ENCODE peak calls at places on chromosomes 5 and 9, in four cellular contexts. Y is PC-3, S is hepatocyte, Z is K562. V is an unnamed sample.

GRCh38 chr5:95727764-95728191 is 3.4 kb upstream of the RHOBTB3 start:
- DNase-seq in Y (peak; percentile 55), S (peak; percentile 44), Z (peak; percentile 61), V (peak; percentile 83)

GRCh38 chr5:147530801-147531389 is 21.0 kb upstream of the DPYSL3 start:
- DNase-seq in Y (peak; percentile 78), S (no peak), Z (no peak), V (peak; percentile 91)

GRCh38 chr5:74402553-74402952 is 238.0 kb downstream of the ENC1 start:
- DNase-seq in Y (no peak), S (no peak), Z (no peak), V (no peak)

GRCh38 chr9:6926436-6926835 is 168.7 kb downstream of the KDM4C start:
- DNase-seq in Y (no peak), S (no peak), Z (no peak), V (no peak)

GRCh38 chr9:100084145-100084478 is 14.7 kb downstream of the ERP44 start:
- DNase-seq in Y (no peak), S (no peak), Z (peak; percentile 50), V (no peak)

GRCh38 chr5:107294151-107294550 is 376.6 kb downstream of the EFNA5 start:
- DNase-seq in Y (no peak), S (no peak), Z (no peak), V (no peak)

GRCh38 chr9:107340920-107341632 is 58.0 kb downstream of the RAD23B start:
- DNase-seq in Y (peak; percentile 68), S (peak; percentile 84), Z (peak; percentile 82), V (peak; percentile 36)

GRCh38 chr9:137083418-137084004 is 3.3 kb upstream of the MAN1B1 start:
- DNase-seq in Y (peak; percentile 92), S (peak; percentile 85), Z (peak; percentile 80), V (peak; percentile 95)

GRCh38 chr5:77849308-77849900 is 73.3 kb upstream of the TBCA start:
- DNase-seq in Y (no peak), S (no peak), Z (no peak), V (no peak)

GRCh38 chr5:76831108-76831447 is 12.2 kb downstream of the F2RL1 start:
- DNase-seq in Y (peak; percentile 30), S (no peak), Z (no peak), V (peak; percentile 96)

GRCh38 chr5:102583663-102584062 is 84.9 kb upstream of the SLCO6A1 start:
- DNase-seq in Y (peak; percentile 74), S (peak; percentile 21), Z (peak; percentile 2), V (peak; percentile 47)

GRCh38 chr9:77640741-77641580 is 7.2 kb downstream of the GNA14 start:
- DNase-seq in Y (no peak), S (no peak), Z (no peak), V (no peak)

GRCh38 chr9:86337469-86338107 is 16.6 kb downstream of the TUT7 start:
- DNase-seq in Y (no peak), S (no peak), Z (no peak), V (no peak)

GRCh38 chr5:2430606-2431005 is 320.9 kb downstream of the IRX2 start:
- DNase-seq in Y (no peak), S (no peak), Z (no peak), V (no peak)

GRCh38 chr5:126490167-126490937 is 67.1 kb downstream of the GRAMD2B start:
- DNase-seq in Y (no peak), S (no peak), Z (no peak), V (peak; percentile 29)

GRCh38 chr5:17359451-17359965 is 138.5 kb upstream of the TAF11L2 start:
- DNase-seq in Y (no peak), S (peak; percentile 65), Z (no peak), V (peak; percentile 95)

GRCh38 chr9:36843964-36844363 is 190.1 kb downstream of the PAX5 start:
- DNase-seq in Y (no peak), S (no peak), Z (no peak), V (no peak)

GRCh38 chr5:158375531-158375930 is 516.6 kb upstream of the CLINT1 start:
- DNase-seq in Y (no peak), S (no peak), Z (no peak), V (no peak)

GRCh38 chr9:105114956-105115728 is 129.3 kb upstream of the SLC44A1 start:
- DNase-seq in Y (peak; percentile 40), S (no peak), Z (peak; percentile 9), V (peak; percentile 50)

GRCh38 chr5:40052812-40053211 is 626.9 kb upstream of the PTGER4 start:
- DNase-seq in Y (peak; percentile 88), S (peak; percentile 56), Z (peak; percentile 21), V (no peak)

GRCh38 chr5:2038337-2039179 is 155.8 kb upstream of the IRX4 start:
- DNase-seq in Y (peak; percentile 49), S (peak; percentile 81), Z (peak; percentile 79), V (peak; percentile 52)

GRCh38 chr5:157182143-157182757 is 1.6 kb downstream of the ITK start:
- DNase-seq in Y (no peak), S (no peak), Z (no peak), V (no peak)

GRCh38 chr9:99127372-99128132 is 22.6 kb downstream of the TGFBR1 start:
- DNase-seq in Y (peak; percentile 71), S (no peak), Z (no peak), V (peak; percentile 27)

GRCh38 chr9:130239741-130240241 is 25.8 kb upstream of the HMCN2 start:
- DNase-seq in Y (no peak), S (no peak), Z (no peak), V (peak; percentile 26)
- H3K4me2 ChIP-seq in Y (no peak overlapping the region), S (no peak overlapping the region), Z (no peak overlapping the region), V (no peak overlapping the region)

DNA sequence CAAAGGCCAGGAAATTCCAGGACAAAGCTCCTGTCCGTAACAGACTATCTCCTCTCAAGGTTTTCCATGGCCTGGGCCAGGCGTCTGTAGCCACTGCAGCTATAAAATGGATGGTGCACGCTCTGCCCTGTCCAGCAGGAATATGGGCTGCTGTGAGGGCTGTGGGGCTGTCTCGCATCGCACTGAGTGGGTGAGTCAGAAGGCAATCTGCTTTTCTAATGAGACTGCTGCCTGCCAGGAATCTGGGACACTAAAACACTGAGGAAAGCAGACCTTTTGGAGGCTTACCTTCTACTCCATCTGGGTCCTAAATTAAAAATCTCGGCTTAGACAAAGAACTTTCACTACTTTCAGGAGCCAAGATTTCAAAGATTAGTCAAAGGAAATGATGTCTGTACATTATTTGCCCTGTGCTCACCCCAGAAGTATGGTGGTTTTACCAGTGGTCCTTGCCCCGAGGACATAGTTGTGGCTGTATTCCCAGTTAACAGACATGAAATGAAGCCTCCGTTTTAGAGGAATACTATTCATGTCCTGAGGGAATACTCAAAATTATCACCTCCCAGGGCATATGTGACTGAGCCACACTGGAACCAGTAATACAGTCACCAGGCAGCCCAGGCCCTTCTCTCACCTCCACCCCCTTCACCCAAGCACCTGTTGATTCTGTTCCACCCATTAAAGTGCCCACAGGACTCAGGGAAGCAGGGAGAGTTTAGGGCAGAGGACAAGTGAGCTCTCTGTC is 56.4 kb downstream of the PFDN1 start:
- DNase-seq in Y (peak; percentile 78), S (peak; percentile 69), Z (no peak), V (peak; percentile 57)
- H3K27ac ChIP-seq in Y (peak overlapping the region; percentile 90), S (peak overlapping the region; percentile 70), Z (no peak overlapping the region), V (peak overlapping the region; percentile 30)

GRCh38 chr5:43039115-43039467 is 1.0 kb downstream of the ANXA2R start:
- DNase-seq in Y (no peak), S (no peak), Z (no peak), V (no peak)
- TF ChIP-seq EZH2 in Y (no peak), S (no peak), Z (no peak), V (no peak)

DNA sequence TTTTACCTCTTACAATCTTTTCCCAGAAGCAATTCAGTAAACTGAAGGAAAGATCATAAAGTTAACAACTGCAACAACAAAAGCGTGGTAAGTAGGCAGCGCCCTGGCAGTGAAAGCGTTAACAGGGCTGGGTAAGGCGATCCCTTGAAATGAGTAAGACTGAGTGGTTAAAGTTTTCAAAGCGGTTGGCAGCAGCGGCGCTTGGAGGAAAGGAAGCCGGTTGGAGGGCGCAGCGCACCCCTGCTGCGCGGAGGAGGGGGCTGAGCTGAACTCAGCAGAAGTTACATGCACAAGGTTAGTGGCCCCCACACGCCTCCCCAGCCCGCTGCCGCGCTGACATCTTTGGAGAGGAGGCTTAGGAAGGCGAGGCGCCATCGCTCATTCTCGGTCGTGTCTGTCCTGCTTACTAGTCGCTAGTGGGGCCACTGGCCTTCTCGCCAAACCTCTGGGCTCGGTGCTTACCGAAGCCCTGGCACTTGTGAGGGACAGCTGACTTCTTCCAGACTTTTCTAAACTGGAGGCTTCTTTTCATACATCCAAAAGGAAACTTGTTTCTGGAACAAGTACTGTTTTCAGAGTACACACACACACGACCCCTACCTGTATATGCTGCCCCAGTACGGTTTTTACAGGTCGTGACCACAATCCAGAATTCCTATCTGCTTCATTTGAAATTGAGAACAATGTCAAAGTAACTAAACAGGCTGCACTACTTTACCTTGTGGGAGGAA is at the start of gene SH3RF2:
- DNase-seq in Y (peak; percentile 75), S (peak; percentile 85), Z (peak; percentile 26), V (peak; percentile 63)
- H3K4me2 ChIP-seq in Y (peak within 1 kb of the TSS; percentile 84), S (peak within 1 kb of the TSS; percentile 75), Z (no peak within 1 kb of the TSS), V (peak within 1 kb of the TSS; percentile 88)

GRCh38 chr9:133238272-133238850 is 29.3 kb upstream of the OBP2B start:
- DNase-seq in Y (no peak), S (peak; percentile 86), Z (peak; percentile 97), V (peak; percentile 6)
- H3K27ac ChIP-seq in Y (no peak overlapping the region), S (peak overlapping the region; percentile 69), Z (peak overlapping the region; percentile 64), V (no peak overlapping the region)

GRCh38 chr5:99105216-99105615 is 176.4 kb upstream of the CHD1 start:
- DNase-seq in Y (peak; percentile 32), S (no peak), Z (no peak), V (peak; percentile 23)
- TF ChIP-seq EZH2 in Y (no peak), S (no peak), Z (no peak), V (no peak)

GRCh38 chr5:56589486-56589870 is 225.9 kb upstream of the MAP3K1 start:
- DNase-seq in Y (no peak), S (no peak), Z (no peak), V (no peak)

GRCh38 chr5:56587381-56588124 is 227.8 kb upstream of the MAP3K1 start:
- DNase-seq in Y (no peak), S (no peak), Z (no peak), V (no peak)

GRCh38 chr5:56588125-56588516 is 227.2 kb upstream of the MAP3K1 start:
- DNase-seq in Y (no peak), S (no peak), Z (no peak), V (no peak)

GRCh38 chr5:56591081-56591480 is 224.3 kb upstream of the MAP3K1 start:
- DNase-seq in Y (no peak), S (no peak), Z (no peak), V (no peak)

DNA sequence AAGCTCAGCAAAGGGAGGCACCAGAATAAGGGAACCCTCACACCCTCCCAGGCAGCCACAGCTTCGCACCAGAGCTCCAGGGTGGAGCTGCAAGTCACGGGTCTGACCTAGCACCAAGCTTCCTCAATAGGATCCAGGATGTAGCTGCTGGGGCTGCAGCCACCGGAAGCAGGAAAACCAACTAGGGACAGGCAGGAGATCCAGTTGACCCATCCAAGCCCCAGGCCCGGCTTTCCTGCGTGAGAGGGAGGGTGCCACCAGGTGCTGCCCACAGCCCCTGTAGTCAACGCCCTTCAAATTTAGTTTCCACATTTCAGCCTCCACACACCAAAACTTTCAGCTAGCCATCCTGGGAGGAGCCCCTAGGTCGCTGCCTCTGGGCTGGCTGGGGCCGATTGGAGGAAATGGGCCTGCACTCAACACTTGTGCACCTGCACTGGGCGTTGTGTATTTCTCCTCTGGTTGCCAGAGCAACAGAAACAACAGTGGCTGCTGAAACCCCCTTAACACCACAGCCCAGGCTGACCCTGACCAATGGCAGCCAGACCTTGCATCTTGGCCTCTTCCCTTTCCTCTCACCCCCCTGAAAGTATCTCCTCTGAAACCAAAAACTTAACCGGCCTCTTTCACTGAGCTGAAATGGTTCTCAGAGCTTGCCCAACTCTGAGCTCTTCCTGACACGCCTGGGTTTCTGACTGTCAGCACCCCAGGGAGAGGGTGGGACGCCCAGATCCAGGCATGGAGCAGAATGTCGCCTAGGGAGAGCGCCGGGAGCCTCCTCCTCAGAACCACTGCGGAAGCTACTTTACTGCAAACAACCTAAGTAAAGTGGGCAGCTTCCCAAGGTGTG is 226.5 kb upstream of the MAP3K1 start:
- DNase-seq in Y (no peak), S (no peak), Z (no peak), V (no peak)
- H3K4me2 ChIP-seq in Y (no peak overlapping the region), S (no peak overlapping the region), Z (no peak overlapping the region), V (no peak overlapping the region)

V was measured in fibroblast of lung.